ENCODE peak calls at places on chromosomes 4 and X, in seven cellular contexts. S, U, L, W, J, E and A are unnamed samples.

GRCh38 chr4:107034091-107034698 is 1.9 kb downstream of the DKK2 start:
- DNase-seq in U (no peak), W (no peak), S (no peak), J (peak), E (peak), L (peak), A (peak)

GRCh38 chr4:24988776-24989175 is 42.0 kb downstream of the LGI2 start:
- DNase-seq in J (no peak), S (no peak), E (no peak), L (no peak), W (no peak), U (peak), A (no peak)

GRCh38 chr4:110106946-110107325 is 91.5 kb downstream of the ELOVL6 start:
- DNase-seq in E (no peak), S (peak), U (peak), L (no peak), J (no peak), W (no peak), A (no peak)

GRCh38 chr4:8582016-8582415 is 1.8 kb downstream of the GPR78 start:
- DNase-seq in L (no peak), J (no peak), E (peak), W (no peak), U (no peak), S (no peak), A (no peak)

GRCh38 chrX:37883196-37883595 is 35.8 kb upstream of the DYNLT3 start:
- DNase-seq in U (peak), J (no peak), E (no peak), W (no peak), L (no peak), S (no peak), A (no peak)

GRCh38 chr4:73520821-73521220 is 39.3 kb downstream of the AFM start:
- DNase-seq in L (no peak), S (peak), E (no peak), J (no peak), U (peak), W (no peak), A (no peak)

GRCh38 chrX:69027181-69028005 is 137.9 kb downstream of the PJA1 start:
- DNase-seq in E (no peak), L (no peak), W (no peak), J (no peak), U (peak), S (peak), A (peak)

GRCh38 chr4:148344382-148344781 is 97.8 kb downstream of the NR3C2 start:
- DNase-seq in E (no peak), U (no peak), S (no peak), L (no peak), W (no peak), J (no peak), A (no peak)

GRCh38 chrX:71098302-71098701 is 2.7 kb downstream of the FOXO4 start:
- DNase-seq in S (peak), E (peak), J (no peak), U (peak), L (no peak), W (peak), A (no peak)

GRCh38 chr4:1601852-1602525 is 82.1 kb downstream of the FAM53A start:
- DNase-seq in E (peak), S (no peak), W (no peak), L (no peak), U (no peak), J (no peak), A (no peak)

GRCh38 chrX:103889216-103889615 is 57.2 kb upstream of the RAB9B start:
- DNase-seq in S (no peak), E (no peak), L (no peak), W (no peak), J (no peak), U (no peak), A (no peak)

GRCh38 chrX:152912121-152912520 is 14.3 kb downstream of the ZNF185 start:
- DNase-seq in E (peak), U (no peak), L (no peak), S (peak), J (no peak), W (peak), A (no peak)

GRCh38 chrX:147476008-147476407 is 435.7 kb upstream of the FMR1 start:
- DNase-seq in J (no peak), E (no peak), U (no peak), L (no peak), W (peak), S (peak), A (no peak)

GRCh38 chr4:14254252-14254651 is 626.7 kb upstream of the BOD1L1 start:
- DNase-seq in W (peak), S (peak), E (peak), J (peak), U (peak), L (no peak), A (no peak)

GRCh38 chr4:147049940-147050852 is 104.5 kb upstream of the TTC29 start:
- DNase-seq in S (no peak), W (no peak), E (no peak), L (no peak), J (no peak), U (peak), A (no peak)

GRCh38 chrX:64093761-64094160 is 111.7 kb downstream of the AMER1 start:
- DNase-seq in S (peak), E (no peak), J (no peak), W (no peak), U (peak), L (no peak), A (no peak)

GRCh38 chr4:78644744-78645330 is 93.3 kb downstream of the ANXA3 start:
- DNase-seq in E (peak), S (peak), W (peak), L (no peak), J (no peak), U (peak), A (no peak)

GRCh38 chr4:153067376-153067775 is 131.3 kb downstream of the FHDC1 start:
- DNase-seq in L (no peak), W (peak), J (no peak), E (no peak), U (peak), S (no peak), A (no peak)

GRCh38 chr4:7945709-7946380 is 6.2 kb upstream of the AFAP1 start:
- DNase-seq in E (no peak), J (no peak), U (no peak), S (no peak), W (no peak), L (no peak), A (no peak)

GRCh38 chrX:115344885-115345653 is 55.6 kb downstream of the LUZP4 start:
- DNase-seq in U (peak), J (no peak), L (peak), E (peak), S (no peak), W (no peak), A (peak)

GRCh38 chr4:130053723-130054122 is 957.8 kb downstream of the C4orf33 start:
- DNase-seq in U (no peak), L (no peak), J (no peak), S (no peak), W (no peak), E (no peak), A (no peak)

GRCh38 chr4:94446386-94446785 is 5.4 kb upstream of the PDLIM5 start:
- DNase-seq in W (no peak), J (no peak), L (no peak), S (no peak), E (no peak), U (peak), A (no peak)

GRCh38 chrX:45232139-45232538 is 31.5 kb upstream of the DIPK2B start:
- DNase-seq in S (no peak), W (no peak), L (no peak), E (no peak), J (no peak), U (no peak), A (no peak)

GRCh38 chr4:3369781-3370660 is 71.7 kb upstream of the HGFAC start:
- DNase-seq in W (no peak), L (no peak), S (peak), E (peak), J (no peak), U (peak), A (no peak)

GRCh38 chr4:74544655-74545361 is 99.9 kb downstream of the AREG start:
- DNase-seq in U (peak), W (no peak), E (no peak), L (no peak), S (no peak), J (no peak), A (no peak)

GRCh38 chrX:137441711-137442110 is 124.2 kb upstream of the ZIC3 start:
- DNase-seq in U (no peak), S (no peak), L (no peak), W (no peak), E (no peak), J (no peak), A (no peak)

GRCh38 chr4:159003420-159004253 is 99.2 kb upstream of the RAPGEF2 start:
- DNase-seq in S (no peak), J (no peak), U (peak), E (no peak), W (no peak), L (no peak), A (no peak)

GRCh38 chr4:7874838-7875237 is 64.8 kb downstream of the AFAP1 start:
- DNase-seq in J (no peak), L (no peak), U (no peak), S (no peak), W (no peak), E (no peak), A (no peak)

GRCh38 chrX:46561931-46562721 is 11.4 kb upstream of the CHST7 start:
- DNase-seq in E (no peak), S (peak), J (no peak), W (no peak), U (no peak), L (no peak), A (no peak)

GRCh38 chr4:55087016-55087929 is 38.1 kb downstream of the KDR start:
- DNase-seq in U (no peak), J (no peak), S (no peak), L (no peak), W (no peak), E (no peak), A (no peak)

GRCh38 chr4:53932784-53933183 is 131.6 kb downstream of the CHIC2 start:
- DNase-seq in U (peak), L (no peak), E (no peak), W (no peak), J (no peak), S (no peak), A (no peak)

GRCh38 chr4:140752669-140753068 is 3.5 kb downstream of the TBC1D9 start:
- DNase-seq in S (no peak), J (no peak), U (no peak), L (no peak), W (no peak), E (no peak), A (no peak)

GRCh38 chr4:140754918-140755810 is 1.0 kb downstream of the TBC1D9 start:
- DNase-seq in L (no peak), J (no peak), U (no peak), S (no peak), E (no peak), W (no peak), A (no peak)

GRCh38 chr4:140757220-140757607 is 1.0 kb upstream of the TBC1D9 start:
- DNase-seq in U (no peak), S (no peak), W (no peak), J (no peak), E (no peak), L (no peak), A (no peak)

GRCh38 chr4:140755811-140756291 is 334 bp downstream of the TBC1D9 start:
- DNase-seq in U (peak), J (peak), S (peak), L (peak), E (peak), W (no peak), A (peak)

DNA sequence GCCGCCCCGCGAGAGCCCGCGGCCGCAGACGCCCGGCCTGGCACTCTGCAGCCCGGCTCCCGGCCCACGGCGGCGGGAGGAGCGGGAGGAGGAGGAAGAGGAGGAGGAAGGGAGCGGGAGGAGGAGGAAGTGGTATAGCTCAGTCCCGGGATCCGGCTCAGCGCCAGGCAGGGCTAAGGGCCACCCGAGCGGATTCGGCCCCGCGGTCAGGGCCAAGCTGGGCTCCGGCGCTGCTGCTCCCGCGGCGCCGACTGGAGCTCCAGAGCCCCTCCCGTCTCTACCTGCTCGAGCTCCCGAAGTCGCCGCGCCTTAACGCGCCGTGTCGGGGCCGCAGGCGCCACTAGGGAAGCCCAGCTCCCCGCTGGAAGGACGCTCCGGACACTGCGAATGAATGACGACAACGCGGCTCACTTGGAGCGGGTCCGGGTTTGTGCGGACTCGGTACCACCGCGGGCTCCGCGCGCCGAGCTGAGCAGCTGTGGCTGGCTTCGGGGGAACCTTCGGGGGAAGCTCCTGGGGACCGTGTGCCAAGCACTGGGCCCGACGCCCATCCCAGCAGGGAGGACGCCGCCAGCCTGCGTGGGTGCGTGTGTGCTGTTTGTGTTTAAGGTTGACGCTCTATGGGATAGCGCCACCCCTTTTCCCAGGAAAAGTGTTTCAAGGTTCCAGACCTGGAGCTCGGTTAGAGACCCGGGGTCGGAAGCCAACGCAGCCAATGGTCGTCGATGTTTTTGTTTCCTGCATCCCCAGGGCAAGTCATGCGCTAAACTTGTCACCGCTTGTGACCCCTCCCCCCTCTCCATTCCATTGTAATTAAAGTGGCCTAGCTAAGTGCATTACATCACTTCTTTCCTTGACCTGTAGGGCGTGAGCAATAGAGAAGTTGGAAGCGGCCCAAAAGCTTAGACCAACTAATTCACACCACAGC is at the start of gene TBC1D9:
- DNase-seq in S (peak), J (peak), E (peak), U (peak), W (no peak), L (peak), A (peak)
- TF ChIP-seq CTCF in S (no peak), J (peak), E (no peak), U (no peak), W (no peak), L (no peak), A (peak)

GRCh38 chrX:100609591-100609990 is 24.9 kb downstream of the TNMD start:
- DNase-seq in U (no peak), W (no peak), L (no peak), S (no peak), J (no peak), E (no peak), A (no peak)
- TF ChIP-seq CTCF in U (peak), W (no peak), L (peak), S (no peak), J (no peak), E (no peak), A (peak)

GRCh38 chr4:64121803-64122202 is 287.4 kb downstream of the TECRL start:
- DNase-seq in J (no peak), L (no peak), E (no peak), U (no peak), W (no peak), S (no peak), A (no peak)
- TF ChIP-seq CTCF in J (no peak), L (no peak), E (no peak), U (no peak), W (no peak), S (no peak), A (no peak)

GRCh38 chr4:80781436-80781835 is 249.1 kb upstream of the BMP3 start:
- DNase-seq in W (no peak), U (no peak), S (no peak), J (no peak), L (no peak), E (no peak), A (no peak)
- TF ChIP-seq CTCF in W (no peak), U (no peak), S (no peak), J (no peak), L (no peak), E (no peak), A (no peak)

GRCh38 chr4:56575820-56576429 is 70.3 kb downstream of the ARL9 start:
- DNase-seq in W (no peak), E (no peak), S (peak), L (no peak), U (peak), J (no peak), A (no peak)
- TF ChIP-seq CTCF in W (peak), E (peak), S (peak), L (peak), U (peak), J (peak), A (peak)

GRCh38 chr4:139015269-139015947 is at the start of gene NOCT:
- DNase-seq in U (peak), J (peak), W (peak), S (peak), L (peak), E (peak), A (peak)
- TF ChIP-seq CTCF in U (no peak), J (peak), W (no peak), S (no peak), L (peak), E (peak), A (no peak)

DNA sequence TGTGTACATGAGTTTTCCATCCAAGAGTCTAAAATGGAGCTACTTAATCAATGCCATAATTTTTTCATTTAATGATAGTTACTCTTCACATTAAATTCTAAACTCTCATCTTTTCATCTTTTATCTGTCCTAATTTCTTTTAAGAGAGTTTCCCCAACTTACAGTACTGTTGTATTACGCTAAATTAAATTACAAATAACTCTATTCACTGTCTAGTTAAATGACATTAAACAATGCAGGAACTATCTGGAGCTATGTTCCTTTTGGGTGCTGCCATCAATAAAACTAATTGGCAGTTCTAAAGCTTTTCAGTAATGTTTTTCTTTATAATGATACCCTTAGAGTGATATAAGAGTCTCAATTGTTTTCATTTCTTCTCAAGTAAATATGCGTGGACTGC is 227.6 kb downstream of the ANKRD50 start:
- DNase-seq in U (no peak), L (no peak), W (no peak), J (no peak), E (no peak), S (no peak), A (no peak)
- TF ChIP-seq CTCF in U (no peak), L (no peak), W (no peak), J (no peak), E (no peak), S (no peak), A (no peak)

DNA sequence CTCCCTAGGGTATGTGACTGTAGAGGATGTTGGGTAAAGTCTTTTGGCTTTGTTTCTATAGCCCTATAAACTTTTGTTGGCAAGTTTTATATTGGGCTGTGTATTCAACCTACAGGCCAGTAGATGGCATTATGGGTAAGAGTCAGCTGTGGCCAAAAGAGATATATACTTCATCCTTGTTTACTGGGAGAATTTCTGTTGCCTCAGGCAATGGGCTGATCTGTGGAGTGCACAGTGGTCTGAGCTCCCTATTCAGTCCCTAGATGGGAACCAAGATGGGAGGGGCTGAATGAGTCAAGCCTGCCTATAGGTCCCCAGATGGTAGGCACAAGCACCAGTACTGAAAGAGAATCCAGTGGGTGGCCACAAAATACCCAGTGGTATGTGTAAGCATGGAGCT is 580.6 kb downstream of the EPHA5 start:
- DNase-seq in W (no peak), L (no peak), J (no peak), S (no peak), U (no peak), E (no peak), A (no peak)
- TF ChIP-seq CTCF in W (no peak), L (peak), J (peak), S (no peak), U (no peak), E (no peak), A (peak)

GRCh38 chrX:19707472-19707871 is 179.9 kb downstream of the SH3KBP1 start:
- DNase-seq in S (no peak), J (no peak), W (no peak), E (no peak), L (no peak), U (no peak), A (no peak)

GRCh38 chrX:19702856-19703255 is 184.5 kb downstream of the SH3KBP1 start:
- DNase-seq in L (no peak), S (no peak), J (no peak), U (no peak), W (no peak), E (no peak), A (no peak)

GRCh38 chrX:19708683-19709082 is 178.7 kb downstream of the SH3KBP1 start:
- DNase-seq in E (no peak), W (no peak), U (no peak), L (no peak), J (no peak), S (peak), A (no peak)

GRCh38 chrX:19704117-19704516 is 183.3 kb downstream of the SH3KBP1 start:
- DNase-seq in E (no peak), U (no peak), J (no peak), L (no peak), W (no peak), S (no peak), A (no peak)

GRCh38 chrX:19705196-19705769 is 182.1 kb downstream of the SH3KBP1 start:
- DNase-seq in J (no peak), E (no peak), W (no peak), S (no peak), U (no peak), L (no peak), A (no peak)
- TF ChIP-seq CTCF in J (no peak), E (no peak), W (no peak), S (no peak), U (no peak), L (no peak), A (peak)

DNA sequence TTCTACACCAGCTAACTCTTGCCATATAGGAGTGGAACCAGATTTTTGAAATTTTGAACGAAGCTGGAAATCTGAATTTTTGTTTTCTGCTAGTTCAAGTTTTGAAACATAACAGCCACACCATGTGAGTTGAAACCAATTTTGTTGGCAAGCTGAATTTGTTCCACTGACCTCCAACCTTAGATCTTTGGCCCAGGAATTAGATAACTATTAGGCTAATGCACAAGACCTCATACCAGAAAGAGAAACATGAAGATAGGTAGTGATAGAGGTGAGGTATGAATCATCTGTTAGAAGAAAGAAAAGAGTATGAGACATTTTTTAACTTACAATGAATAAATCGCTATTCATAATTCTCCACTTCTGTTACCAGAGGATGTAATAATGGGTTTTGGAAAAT is 76.8 kb upstream of the ACSL1 start:
- DNase-seq in S (no peak), W (no peak), E (no peak), L (no peak), U (no peak), J (no peak), A (no peak)
- TF ChIP-seq CTCF in S (no peak), W (no peak), E (no peak), L (no peak), U (no peak), J (no peak), A (no peak)